ENCODE peak calls at places on chromosomes 11 and 22, in eight cellular contexts. M is HAP-1, E is adrenal gland, U is colonic mucosa, S is fibroblast of lung, O is right lobe of liver, W is Peyer's patch, A is thyroid gland. G is an unnamed sample. For H3K4me1 and H3K27me3, the result is how much of the 10 kb centered on the place peaks cover.

GRCh38 chr22:37616205-37617083 is 7.8 kb downstream of the GGA1 start:
- DNase-seq in M (no peak), E (peak), U (no peak), S (no peak), O (no peak), W (no peak), A (no peak), G (no peak)

GRCh38 chr22:37519268-37520195 is at the start of gene CARD10:
- DNase-seq in M (peak), E (peak), U (peak), S (no peak), O (peak), W (peak), A (peak), G (peak)

GRCh38 chr22:19149047-19149883 is 827 bp downstream of the GSC2 start:
- DNase-seq in M (no peak), E (no peak), U (no peak), S (no peak), O (no peak), W (no peak), A (peak), G (no peak)

GRCh38 chr11:66429983-66430602 is 8.6 kb downstream of the MRPL11 start:
- DNase-seq in M (peak), E (peak), U (peak), S (peak), O (peak), W (peak), A (peak), G (peak)

GRCh38 chr11:18383388-18384156 is 10.8 kb upstream of the LDHA start:
- DNase-seq in M (no peak), E (peak), U (peak), S (peak), O (peak), W (peak), A (peak), G (peak)

GRCh38 chr22:44441401-44442185 is 56.4 kb downstream of the RTL6 start:
- DNase-seq in M (no peak), E (no peak), U (no peak), S (no peak), O (peak), W (peak), A (no peak), G (no peak)

GRCh38 chr22:23533328-23533762 is 46.7 kb downstream of the IGLL1 start:
- DNase-seq in M (no peak), E (peak), U (no peak), S (no peak), O (no peak), W (no peak), A (peak), G (no peak)

GRCh38 chr11:115929618-115930129 is 425.5 kb upstream of the CADM1 start:
- DNase-seq in M (no peak), E (no peak), U (no peak), S (no peak), O (no peak), W (no peak), A (no peak), G (no peak)

GRCh38 chr11:58998480-58999290 is 59.4 kb downstream of the GLYATL1 start:
- DNase-seq in M (no peak), E (no peak), U (no peak), S (no peak), O (peak), W (no peak), A (no peak), G (no peak)

GRCh38 chr11:43852057-43852636 is 28.5 kb upstream of the ALKBH3 start:
- DNase-seq in M (peak), E (peak), U (peak), S (peak), O (no peak), W (peak), A (peak), G (no peak)

GRCh38 chr11:120344302-120345004 is 8.2 kb downstream of the ARHGEF12 start:
- DNase-seq in M (no peak), E (no peak), U (peak), S (peak), O (no peak), W (peak), A (no peak), G (no peak)

GRCh38 chr11:43736502-43737193 is 56.1 kb downstream of the HSD17B12 start:
- DNase-seq in M (peak), E (no peak), U (no peak), S (peak), O (no peak), W (no peak), A (no peak), G (no peak)

GRCh38 chr11:106553304-106553703 is 465.0 kb downstream of the GUCY1A2 start:
- DNase-seq in M (no peak), E (no peak), U (no peak), S (no peak), O (no peak), W (no peak), A (no peak), G (no peak)

GRCh38 chr11:1448166-1448825 is 38.3 kb downstream of the MOB2 start:
- DNase-seq in M (no peak), E (no peak), U (no peak), S (no peak), O (no peak), W (no peak), A (no peak), G (no peak)

GRCh38 chr11:3153291-3153861 is 11.7 kb downstream of the OSBPL5 start:
- DNase-seq in M (no peak), E (peak), U (no peak), S (peak), O (no peak), W (peak), A (no peak), G (peak)

GRCh38 chr11:30346068-30346688 is 23.3 kb downstream of the ARL14EP start:
- DNase-seq in M (peak), E (no peak), U (no peak), S (peak), O (no peak), W (no peak), A (no peak), G (no peak)

GRCh38 chr22:37818397-37819099 is 4.6 kb upstream of the GALR3 start:
- DNase-seq in M (no peak), E (peak), U (peak), S (peak), O (peak), W (peak), A (peak), G (peak)

GRCh38 chr11:77598195-77598594 is 8.4 kb downstream of the AQP11 start:
- DNase-seq in M (no peak), E (no peak), U (no peak), S (no peak), O (no peak), W (no peak), A (no peak), G (no peak)

GRCh38 chr22:20552913-20553401 is 45.5 kb downstream of the MED15 start:
- DNase-seq in M (no peak), E (no peak), U (peak), S (peak), O (no peak), W (no peak), A (no peak), G (peak)

GRCh38 chr11:123206671-123207421 is 11.8 kb upstream of the CLMP start:
- DNase-seq in M (no peak), E (no peak), U (no peak), S (no peak), O (no peak), W (no peak), A (no peak), G (no peak)

GRCh38 chr11:86370922-86371614 is 3.6 kb upstream of the CCDC81 start:
- DNase-seq in M (no peak), E (no peak), U (no peak), S (peak), O (no peak), W (no peak), A (no peak), G (no peak)

GRCh38 chr11:30254307-30255298 is 23.8 kb downstream of the FSHB start:
- DNase-seq in M (no peak), E (no peak), U (no peak), S (no peak), O (no peak), W (no peak), A (no peak), G (no peak)

GRCh38 chr11:113880966-113881365 is 5.6 kb upstream of the USP28 start:
- DNase-seq in M (no peak), E (no peak), U (no peak), S (no peak), O (no peak), W (no peak), A (no peak), G (no peak)

GRCh38 chr11:110305169-110306018 is 9.0 kb upstream of the RDX start:
- DNase-seq in M (peak), E (no peak), U (no peak), S (no peak), O (no peak), W (no peak), A (no peak), G (no peak)

GRCh38 chr11:134932761-134933160 is 520.7 kb upstream of the B3GAT1 start:
- DNase-seq in M (no peak), E (no peak), U (no peak), S (no peak), O (no peak), W (no peak), A (peak), G (peak)

GRCh38 chr11:1963864-1964263 is 16.7 kb downstream of the MRPL23 start:
- DNase-seq in M (no peak), E (no peak), U (no peak), S (no peak), O (peak), W (peak), A (no peak), G (peak)

GRCh38 chr11:85737738-85738137 is 51.7 kb upstream of the CCDC89 start:
- DNase-seq in M (no peak), E (no peak), U (peak), S (no peak), O (no peak), W (peak), A (no peak), G (no peak)

GRCh38 chr22:38418589-38418988 is 36.4 kb downstream of the KCNJ4 start:
- DNase-seq in M (no peak), E (no peak), U (no peak), S (no peak), O (no peak), W (no peak), A (no peak), G (no peak)

GRCh38 chr11:131295986-131296385 is 74.4 kb upstream of the NTM start:
- DNase-seq in M (no peak), E (no peak), U (no peak), S (no peak), O (no peak), W (no peak), A (no peak), G (no peak)

GRCh38 chr11:11512090-11512489 is 109.7 kb downstream of the GALNT18 start:
- DNase-seq in M (no peak), E (no peak), U (no peak), S (no peak), O (no peak), W (no peak), A (no peak), G (no peak)

GRCh38 chr11:134364261-134364660 is 32.5 kb downstream of the GLB1L2 start:
- DNase-seq in M (no peak), E (no peak), U (no peak), S (no peak), O (no peak), W (no peak), A (no peak), G (no peak)

GRCh38 chr11:441043-441417 is 781 bp downstream of the ANO9 start:
- DNase-seq in M (no peak), E (peak), U (no peak), S (no peak), O (peak), W (no peak), A (no peak), G (peak)

GRCh38 chr11:76194872-76195668 is 11.2 kb downstream of the WNT11 start:
- DNase-seq in M (no peak), E (no peak), U (no peak), S (no peak), O (no peak), W (no peak), A (no peak), G (peak)
- H3K4me1 ChIP-seq in M (under half), E (under half), U (under half), S (under half), O (under half), W (under half), A (under half), G (under half)

DNA sequence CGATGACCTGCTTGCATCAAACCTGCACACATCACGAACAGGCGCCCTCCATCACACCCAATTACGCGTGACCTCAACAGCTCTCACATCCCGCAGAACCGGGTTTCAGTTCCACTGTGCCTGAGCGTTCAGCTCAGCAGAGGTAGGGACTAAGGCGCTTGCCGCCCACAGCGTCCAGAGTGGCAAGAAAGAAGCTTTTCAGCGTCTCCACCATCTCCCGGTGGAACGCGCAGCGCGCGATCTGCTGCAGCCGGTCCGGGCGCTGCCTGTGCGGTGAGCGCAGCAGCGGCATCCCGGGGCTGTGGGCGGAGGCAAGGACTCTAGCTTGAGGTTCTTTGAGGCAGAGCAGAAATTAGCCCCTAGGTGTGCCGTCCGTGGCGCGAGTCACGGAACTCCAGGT is 1.5 kb upstream of the CALCA start:
- DNase-seq in M (no peak), E (no peak), U (no peak), S (peak), O (no peak), W (no peak), A (no peak), G (no peak)
- H3K4me3 ChIP-seq in M (no peak), E (no peak), U (peak), S (peak), O (peak), W (no peak), A (no peak), G (no peak)

GRCh38 chr11:46970913-46971625 is 34.5 kb downstream of the CSTPP1 start:
- DNase-seq in M (no peak), E (no peak), U (no peak), S (no peak), O (no peak), W (no peak), A (no peak), G (no peak)

GRCh38 chr11:46972343-46972742 is 35.8 kb downstream of the CSTPP1 start:
- DNase-seq in M (no peak), E (no peak), U (no peak), S (no peak), O (no peak), W (no peak), A (no peak), G (no peak)

GRCh38 chr11:46969379-46969778 is 32.8 kb downstream of the CSTPP1 start:
- DNase-seq in M (no peak), E (no peak), U (no peak), S (no peak), O (no peak), W (no peak), A (no peak), G (no peak)

GRCh38 chr11:46976182-46976854 is 39.8 kb downstream of the CSTPP1 start:
- DNase-seq in M (no peak), E (no peak), U (no peak), S (no peak), O (no peak), W (no peak), A (no peak), G (no peak)

DNA sequence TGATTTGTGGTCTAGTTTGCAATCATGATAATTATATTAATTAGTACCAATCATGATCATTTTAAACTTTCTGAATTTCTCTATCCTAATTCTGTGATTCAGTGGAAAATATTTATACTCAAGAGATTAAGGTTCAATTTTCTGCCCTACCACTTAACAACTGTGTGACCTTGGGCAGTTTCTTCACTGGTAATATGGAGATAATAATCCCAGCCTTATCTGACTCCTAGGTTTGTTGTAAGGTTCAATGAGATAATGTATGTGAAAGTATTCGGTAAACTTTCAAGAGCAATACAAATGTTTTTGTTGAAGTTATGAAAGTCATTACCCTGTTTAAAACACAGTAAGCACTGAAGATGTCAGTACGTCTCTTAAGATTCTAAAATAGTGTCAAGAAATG is 36.3 kb downstream of the CSTPP1 start:
- DNase-seq in M (no peak), E (no peak), U (no peak), S (no peak), O (no peak), W (no peak), A (no peak), G (no peak)
- H3K27me3 ChIP-seq in M (under half), E (under half), U (under half), S (under half), O (under half), W (under half), A (under half), G (under half)

GRCh38 chr11:61155312-61155711 is 5.9 kb downstream of the VPS37C start:
- DNase-seq in M (no peak), E (no peak), U (no peak), S (no peak), O (no peak), W (no peak), A (no peak), G (no peak)
- H3K4me1 ChIP-seq in M (under half), E (under half), U (under half), S (under half), O (under half), W (under half), A (under half), G (under half)

DNA sequence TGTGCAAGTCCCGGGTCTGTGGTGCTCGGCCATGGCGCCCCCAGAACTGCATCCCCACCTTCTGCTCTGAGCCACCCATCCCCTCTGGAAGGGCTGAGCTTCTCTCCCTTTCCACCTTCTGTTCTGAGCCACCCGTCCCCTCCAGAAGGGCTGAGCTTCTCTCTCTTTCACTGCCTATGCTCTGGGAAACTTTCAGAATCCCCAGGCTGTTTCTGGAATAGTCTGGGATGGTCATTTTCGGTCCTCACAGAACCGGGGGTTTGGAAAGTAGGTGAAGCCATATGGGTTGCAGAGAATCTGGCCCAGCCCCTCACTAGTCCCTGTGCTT is 3.4 kb upstream of the BID start:
- DNase-seq in M (no peak), E (no peak), U (no peak), S (no peak), O (no peak), W (no peak), A (no peak), G (no peak)
- H3K4me3 ChIP-seq in M (no peak), E (no peak), U (peak), S (no peak), O (peak), W (peak), A (no peak), G (no peak)

GRCh38 chr11:93458286-93458685 is 84.9 kb downstream of the SMCO4 start:
- DNase-seq in M (no peak), E (no peak), U (no peak), S (no peak), O (no peak), W (no peak), A (no peak), G (no peak)
- H3K27me3 ChIP-seq in M (under half), E (under half), U (under half), S (under half), O (under half), W (under half), A (under half), G (under half)

GRCh38 chr22:42695294-42695693 is 25.4 kb downstream of the A4GALT start:
- DNase-seq in M (no peak), E (no peak), U (no peak), S (no peak), O (no peak), W (no peak), A (no peak), G (peak)

GRCh38 chr22:42699281-42699681 is 21.4 kb downstream of the A4GALT start:
- DNase-seq in M (no peak), E (peak), U (no peak), S (no peak), O (no peak), W (no peak), A (no peak), G (peak)

GRCh38 chr22:42697542-42698013 is 23.1 kb downstream of the A4GALT start:
- DNase-seq in M (no peak), E (peak), U (peak), S (peak), O (no peak), W (peak), A (peak), G (peak)

GRCh38 chr22:42693763-42694683 is 26.6 kb downstream of the A4GALT start:
- DNase-seq in M (no peak), E (no peak), U (no peak), S (no peak), O (no peak), W (no peak), A (no peak), G (peak)

GRCh38 chr22:42696331-42696967 is 24.2 kb downstream of the A4GALT start:
- DNase-seq in M (no peak), E (no peak), U (no peak), S (no peak), O (no peak), W (no peak), A (no peak), G (peak)
- H3K4me1 ChIP-seq in M (under half), E (under half), U (under half), S (under half), O (under half), W (under half), A (under half), G (under half)

DNA sequence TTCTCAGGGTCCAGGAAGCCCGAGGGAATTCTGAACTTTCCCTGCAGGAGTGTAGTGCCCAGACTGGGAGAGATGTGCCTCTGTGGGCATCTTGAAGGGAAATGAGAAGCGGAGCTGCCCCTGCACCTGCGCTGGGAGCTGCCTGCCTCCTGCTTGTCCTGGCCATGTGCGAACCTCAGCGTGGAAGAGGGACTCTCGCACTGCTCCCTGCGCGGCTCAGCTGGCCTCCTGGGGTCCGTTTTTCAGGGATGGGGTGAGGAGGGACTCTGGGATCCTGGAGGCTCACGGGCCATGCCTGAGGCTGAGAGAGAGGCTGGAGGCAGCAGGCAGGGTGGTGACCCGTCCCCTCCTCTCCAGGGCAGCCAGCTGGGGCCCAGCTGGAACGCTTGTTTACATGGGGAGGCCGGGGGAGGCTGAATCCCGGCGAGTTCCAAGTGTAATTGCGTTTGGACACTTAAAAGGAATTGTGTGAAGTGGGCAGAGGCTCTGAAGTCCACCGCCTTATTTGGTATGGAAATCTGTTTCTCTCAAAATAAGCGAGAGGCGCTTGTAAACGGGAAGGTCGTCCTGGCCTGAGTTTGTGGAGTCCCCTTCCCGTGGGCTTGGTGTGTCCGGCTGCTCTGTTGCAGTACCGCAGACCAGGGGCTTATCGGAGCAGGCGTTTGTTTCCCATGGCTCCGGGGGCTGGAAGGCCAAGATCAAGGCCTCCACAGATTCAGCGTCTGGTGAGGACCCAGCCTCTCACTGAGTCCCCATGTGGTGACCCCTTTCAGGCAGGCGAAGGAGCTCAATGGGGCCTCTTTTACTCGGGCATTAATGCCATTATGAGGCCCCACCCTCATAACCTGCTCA is 1.3 kb upstream of the MRGPRF start:
- DNase-seq in M (no peak), E (peak), U (peak), S (peak), O (no peak), W (peak), A (no peak), G (peak)
- H3K4me3 ChIP-seq in M (no peak), E (no peak), U (no peak), S (peak), O (no peak), W (no peak), A (no peak), G (no peak)